ENCODE peak calls at places on chromosomes 12 and 14, in seven cellular contexts. Y is ascending aorta; S is Kasumi-1; T is CD4-positive, alpha-beta T cell; L is ovary; R is astrocyte of the hippocampus; Z is amygdala. A is an unnamed sample.

GRCh38 chr12:31406345-31406744 is 80.4 kb upstream of the SINHCAF start:
- DNase-seq in Y (no peak), S (no peak), T (no peak), L (no peak), R (no peak), Z (no peak), A (no peak)

GRCh38 chr12:7293670-7294069 is 10.2 kb upstream of the ACSM4 start:
- DNase-seq in Y (no peak), S (no peak), T (no peak), L (no peak), R (no peak), Z (no peak), A (no peak)

GRCh38 chr14:76109087-76109880 is 42.4 kb upstream of the GPATCH2L start:
- DNase-seq in Y (no peak), S (no peak), T (no peak), L (no peak), R (no peak), Z (no peak), A (no peak)

GRCh38 chr14:90820958-90821357 is 4.7 kb upstream of the TTC7B start:
- DNase-seq in Y (no peak), S (no peak), T (peak), L (no peak), R (peak), Z (no peak), A (no peak)

GRCh38 chr14:78157855-78158436 is 12.2 kb upstream of the NRXN3 start:
- DNase-seq in Y (no peak), S (peak), T (no peak), L (no peak), R (peak), Z (no peak), A (no peak)

GRCh38 chr12:50788562-50788961 is 24.7 kb downstream of the ATF1 start:
- DNase-seq in Y (no peak), S (no peak), T (no peak), L (no peak), R (peak), Z (no peak), A (no peak)

GRCh38 chr12:19978193-19978592 is 390.1 kb upstream of the PDE3A start:
- DNase-seq in Y (no peak), S (no peak), T (no peak), L (no peak), R (peak), Z (no peak), A (no peak)

GRCh38 chr14:39368261-39368959 is 63.8 kb downstream of the FBXO33 start:
- DNase-seq in Y (no peak), S (peak), T (peak), L (peak), R (peak), Z (peak), A (peak)

GRCh38 chr14:35336171-35337073 is 44.2 kb downstream of the PSMA6 start:
- DNase-seq in Y (peak), S (peak), T (no peak), L (peak), R (no peak), Z (no peak), A (no peak)

GRCh38 chr12:93912086-93912733 is 235.0 kb downstream of the CRADD start:
- DNase-seq in Y (no peak), S (no peak), T (no peak), L (no peak), R (no peak), Z (no peak), A (peak)

A was measured in NCI-H774.